ENCODE peak calls at places on chromosomes 2 and 18, in nine cellular contexts. O is A549; E is astrocyte; P is LoVo; U is stimulated activated CD8-positive, alpha-beta memory T cell treated with anti-CD3 and anti-CD28 coated beads, Interleukin-4, amount 100 ng/mL, for 48 hours; V is OCI-LY7; D is stromal cell of bone marrow; T is EL; G is NCI-H2081. A is an unnamed sample.
A peak's percentile ranks its signal among the peaks of the same experiment; 100 is the strongest.

GRCh38 chr2:190714958-190715357 is 66.1 kb downstream of the NAB1 start:
- DNase-seq in O (no peak), E (peak; percentile 89), P (no peak), U (no peak), V (no peak), D (no peak), T (peak; percentile 34), G (no peak), A (no peak)

GRCh38 chr2:205682239-205683021 is at the start of gene NRP2:
- DNase-seq in O (peak; percentile 86), E (peak; percentile 83), P (peak; percentile 83), U (peak; percentile 69), V (peak; percentile 77), D (no peak), T (peak; percentile 87), G (peak; percentile 80), A (peak; percentile 23)

GRCh38 chr2:206797376-206797775 is 32.0 kb downstream of the FASTKD2 start:
- DNase-seq in O (no peak), E (no peak), P (no peak), U (no peak), V (no peak), D (no peak), T (no peak), G (peak; percentile 60), A (no peak)

GRCh38 chr2:10271509-10271908 is 31.2 kb upstream of the HPCAL1 start:
- DNase-seq in O (no peak), E (no peak), P (no peak), U (no peak), V (no peak), D (no peak), T (no peak), G (no peak), A (no peak)

GRCh38 chr2:234565201-234565600 is 68.3 kb upstream of the ARL4C start:
- DNase-seq in O (no peak), E (peak; percentile 71), P (no peak), U (no peak), V (peak; percentile 19), D (no peak), T (no peak), G (no peak), A (no peak)

GRCh38 chr2:12465631-12466135 is 251.1 kb upstream of the TRIB2 start:
- DNase-seq in O (no peak), E (no peak), P (no peak), U (no peak), V (no peak), D (no peak), T (no peak), G (no peak), A (no peak)

GRCh38 chr18:69414184-69414583 is 13.5 kb downstream of the DOK6 start:
- DNase-seq in O (no peak), E (no peak), P (no peak), U (no peak), V (no peak), D (no peak), T (no peak), G (no peak), A (no peak)

GRCh38 chr2:126244937-126245336 is 411.0 kb upstream of the GYPC start:
- DNase-seq in O (peak; percentile 59), E (no peak), P (no peak), U (peak; percentile 74), V (peak; percentile 41), D (no peak), T (peak; percentile 4), G (peak; percentile 40), A (peak; percentile 61)

GRCh38 chr2:121075006-121075545 is 209.9 kb downstream of the TFCP2L1 start:
- DNase-seq in O (peak; percentile 92), E (peak; percentile 96), P (peak; percentile 29), U (peak; percentile 68), V (peak; percentile 26), D (peak; percentile 83), T (peak; percentile 99), G (peak; percentile 64), A (no peak)

GRCh38 chr2:1480671-1481076 is 67.4 kb downstream of the TPO start:
- DNase-seq in O (no peak), E (no peak), P (no peak), U (no peak), V (no peak), D (no peak), T (peak; percentile 24), G (no peak), A (no peak)

GRCh38 chr2:75589344-75590105 is 28.8 kb upstream of the EVA1A start:
- DNase-seq in O (no peak), E (peak; percentile 53), P (no peak), U (no peak), V (no peak), D (no peak), T (no peak), G (peak; percentile 17), A (no peak)

GRCh38 chr2:71618327-71619113 is 165.2 kb downstream of the DYSF start:
- DNase-seq in O (peak; percentile 36), E (no peak), P (no peak), U (peak; percentile 21), V (no peak), D (no peak), T (no peak), G (no peak), A (no peak)

A was measured in HepG2.